ENCODE peak calls at places on chromosomes 4 and X, in seven cellular contexts. P is germinal center; Y is AG10803; V is posterior vena cava; F is RWPE1; S is left lung; H is stimulated activated CD4-positive, alpha-beta T cell treated with anti-CD3 and anti-CD28 coated beads, Interleukin-1b, Interleukin-23, amount 100 ng/mL, for 48 hours. B is an unnamed sample.

GRCh38 chr4:93199492-93199891 is 629.1 kb upstream of the ATOH1 start:
- DNase-seq in P (no peak), Y (peak), V (no peak), F (peak), S (no peak), H (no peak), B (no peak)

GRCh38 chrX:12825801-12826200 is 34.6 kb downstream of the PRPS2 start:
- DNase-seq in P (no peak), Y (no peak), V (no peak), F (peak), S (no peak), H (no peak), B (no peak)

GRCh38 chr4:148065069-148065468 is 333.2 kb downstream of the ARHGAP10 start:
- DNase-seq in P (no peak), Y (peak), V (no peak), F (no peak), S (no peak), H (no peak), B (no peak)

GRCh38 chr4:3851211-3851610 is 85.0 kb downstream of the ADRA2C start:
- DNase-seq in P (no peak), Y (peak), V (no peak), F (peak), S (no peak), H (no peak), B (no peak)

GRCh38 chrX:151975228-151975593 is 735 bp upstream of the GABRE start:
- DNase-seq in P (no peak), Y (no peak), V (no peak), F (no peak), S (no peak), H (no peak), B (no peak)

GRCh38 chrX:107673933-107674479 is 45.7 kb downstream of the PRPS1 start:
- DNase-seq in P (peak), Y (peak), V (peak), F (no peak), S (peak), H (peak), B (peak)

GRCh38 chrX:144265641-144266040 is 381.8 kb downstream of the UBE2NL start:
- DNase-seq in P (no peak), Y (no peak), V (no peak), F (no peak), S (no peak), H (no peak), B (no peak)

GRCh38 chr4:15906024-15906443 is 32.5 kb downstream of the FGFBP1 start:
- DNase-seq in P (peak), Y (no peak), V (no peak), F (peak), S (peak), H (peak), B (peak)

GRCh38 chrX:40199704-40200103 is 101.9 kb upstream of the BCOR start:
- DNase-seq in P (no peak), Y (peak), V (peak), F (no peak), S (no peak), H (no peak), B (no peak)

GRCh38 chr4:14749910-14750309 is 252.4 kb upstream of the CPEB2 start:
- DNase-seq in P (no peak), Y (peak), V (no peak), F (peak), S (no peak), H (peak), B (no peak)

B was measured in suprapubic skin.